ENCODE peak calls at places on chromosome 11, in nine cellular contexts. A is D721Med, N is GM13977, Y is ELF-1, H is naive B cell, E is neuronal stem cell, O is NCI-H1694 treated with DMSO at 0.1 percent for 48 hours, M is NCI-H345, S is HCEC 1CT. G is an unnamed sample.

GRCh38 chr11:77064648-77065217 is 2.0 kb upstream of the CAPN5 start:
- DNase-seq in S (no peak), E (no peak), A (no peak), N (no peak), Y (no peak), M (no peak), H (no peak), O (no peak), G (no peak)

GRCh38 chr11:122354029-122354697 is 238.1 kb upstream of the BLID start:
- DNase-seq in E (no peak), Y (no peak), S (no peak), M (no peak), O (no peak), H (no peak), N (no peak), A (no peak), G (no peak)

GRCh38 chr11:28757725-28758515 is 649.7 kb downstream of the METTL15 start:
- DNase-seq in H (no peak), S (peak), Y (no peak), N (no peak), A (no peak), E (no peak), O (no peak), M (no peak), G (no peak)

GRCh38 chr11:102495161-102496042 is 35.1 kb downstream of the MMP7 start:
- DNase-seq in M (peak), N (peak), A (peak), O (peak), E (peak), Y (peak), S (peak), H (peak), G (peak)

GRCh38 chr11:86805873-86806310 is 5.5 kb downstream of the PRSS23 start:
- DNase-seq in Y (no peak), E (no peak), S (peak), M (no peak), H (no peak), A (no peak), N (no peak), O (no peak), G (no peak)

GRCh38 chr11:122779047-122779629 is 59.2 kb upstream of the CRTAM start:
- DNase-seq in Y (peak), M (no peak), H (no peak), O (no peak), E (no peak), N (no peak), S (no peak), A (no peak), G (no peak)

GRCh38 chr11:75786101-75786736 is 17.6 kb downstream of the DGAT2 start:
- DNase-seq in Y (no peak), O (no peak), A (no peak), N (peak), H (no peak), M (no peak), S (no peak), E (no peak), G (no peak)

GRCh38 chr11:67251841-67252240 is 14.4 kb upstream of the GRK2 start:
- DNase-seq in M (no peak), Y (no peak), N (no peak), O (no peak), E (no peak), S (no peak), H (no peak), A (no peak), G (no peak)

GRCh38 chr11:773830-774229 is 3.5 kb downstream of the GATD1 start:
- DNase-seq in H (no peak), Y (no peak), A (no peak), M (no peak), O (no peak), E (no peak), N (no peak), S (no peak), G (no peak)

GRCh38 chr11:71210861-71211260 is 41.5 kb downstream of the SHANK2 start:
- DNase-seq in N (no peak), M (no peak), Y (no peak), S (no peak), E (no peak), A (no peak), H (no peak), O (no peak), G (no peak)

GRCh38 chr11:34616086-34616485 is 4.8 kb upstream of the EHF start:
- DNase-seq in Y (no peak), E (no peak), A (no peak), N (no peak), O (no peak), M (no peak), H (no peak), S (no peak), G (no peak)

GRCh38 chr11:128881221-128881620 is 9.9 kb upstream of the KCNJ5 start:
- DNase-seq in Y (no peak), N (no peak), M (no peak), O (no peak), S (no peak), E (no peak), A (no peak), H (no peak), G (peak)

GRCh38 chr11:65817312-65817814 is 16.4 kb upstream of the SNX32 start:
- DNase-seq in Y (no peak), H (no peak), O (no peak), M (no peak), N (no peak), A (no peak), E (no peak), S (no peak), G (peak)

GRCh38 chr11:110897035-110897434 is 184.8 kb upstream of the ARHGAP20 start:
- DNase-seq in N (no peak), A (no peak), E (no peak), S (peak), O (no peak), M (no peak), Y (no peak), H (no peak), G (no peak)

GRCh38 chr11:118200901-118201680 is 23.7 kb downstream of the JAML start:
- DNase-seq in Y (no peak), S (no peak), N (no peak), H (no peak), A (no peak), O (no peak), M (no peak), E (no peak), G (no peak)

GRCh38 chr11:86453290-86454030 is 78.8 kb downstream of the CCDC81 start:
- DNase-seq in H (no peak), O (no peak), E (no peak), Y (no peak), S (no peak), M (no peak), N (no peak), A (no peak), G (no peak)

GRCh38 chr11:64996710-64997380 is at the start of gene BATF2:
- DNase-seq in H (peak), M (no peak), N (peak), S (peak), O (no peak), Y (peak), E (peak), A (peak), G (peak)

GRCh38 chr11:534592-535518 is 521 bp downstream of the HRAS start:
- DNase-seq in A (no peak), N (peak), S (no peak), O (no peak), Y (peak), H (no peak), M (peak), E (no peak), G (no peak)

GRCh38 chr11:108672113-108672512 is 7.2 kb downstream of the DDX10 start:
- DNase-seq in Y (no peak), N (no peak), M (no peak), E (no peak), O (no peak), S (peak), A (no peak), H (no peak), G (peak)

GRCh38 chr11:121082219-121082618 is 18.8 kb upstream of the TECTA start:
- DNase-seq in E (no peak), N (no peak), S (no peak), Y (no peak), O (no peak), A (no peak), M (no peak), H (no peak), G (no peak)

GRCh38 chr11:34546511-34547206 is 33.1 kb upstream of the ELF5 start:
- DNase-seq in E (peak), H (no peak), M (no peak), O (no peak), N (no peak), S (no peak), A (no peak), Y (no peak), G (no peak)

GRCh38 chr11:77517226-77517625 is 43.3 kb upstream of the PAK1 start:
- DNase-seq in A (no peak), H (no peak), S (no peak), O (no peak), M (no peak), N (no peak), E (no peak), Y (no peak), G (peak)

GRCh38 chr11:73170140-73170539 is 28.0 kb upstream of the FCHSD2 start:
- DNase-seq in H (no peak), O (no peak), M (no peak), E (no peak), Y (peak), N (no peak), S (no peak), A (no peak), G (no peak)

GRCh38 chr11:39745401-39745800 is 1714.1 kb downstream of the LRRC4C start:
- DNase-seq in N (no peak), Y (no peak), E (no peak), H (no peak), M (no peak), A (no peak), S (no peak), O (no peak), G (no peak)

GRCh38 chr11:74524501-74524900 is 31.0 kb upstream of the LIPT2 start:
- DNase-seq in N (no peak), O (no peak), E (no peak), M (no peak), H (no peak), A (no peak), Y (no peak), S (no peak), G (no peak)

GRCh38 chr11:123640677-123641494 is 13.5 kb downstream of the SCN3B start:
- DNase-seq in H (peak), N (peak), O (no peak), M (peak), Y (peak), S (peak), E (peak), A (peak), G (peak)

GRCh38 chr11:126341760-126342161 is 13.7 kb upstream of the ST3GAL4 start:
- DNase-seq in A (no peak), N (no peak), E (no peak), S (peak), M (no peak), H (no peak), O (no peak), Y (peak), G (no peak)

GRCh38 chr11:34680918-34681554 is 60.1 kb downstream of the EHF start:
- DNase-seq in A (no peak), O (no peak), Y (peak), M (peak), E (no peak), S (peak), N (no peak), H (no peak), G (no peak)

GRCh38 chr11:66283461-66284105 is 5.4 kb downstream of the YIF1A start:
- DNase-seq in E (no peak), H (no peak), S (no peak), A (no peak), N (no peak), M (no peak), Y (no peak), O (no peak), G (no peak)

GRCh38 chr11:65429724-65430405 is 7.3 kb downstream of the NEAT1 start:
- DNase-seq in S (peak), E (no peak), O (peak), N (no peak), A (no peak), M (no peak), Y (peak), H (no peak), G (peak)

GRCh38 chr11:68150029-68150428 is 28.8 kb upstream of the CHKA start:
- DNase-seq in E (no peak), O (no peak), Y (peak), H (no peak), N (no peak), S (no peak), A (no peak), M (peak), G (no peak)

G was measured in cerebellar cortex.